ENCODE peak calls at places on chromosome 6, in six cellular contexts. J is CD8-positive, alpha-beta T cell; W is glutamatergic neuron; Q is left cardiac atrium; O is iris pigment epithelial cell; N is hypothalamus. M is an unnamed sample.

GRCh38 chr6:24323632-24324337 is 34.1 kb downstream of the DCDC2 start:
- DNase-seq in J (no peak), W (no peak), Q (no peak), O (peak), N (no peak), M (no peak)

GRCh38 chr6:41581381-41581991 is 35.3 kb downstream of the FOXP4 start:
- DNase-seq in J (no peak), W (no peak), Q (peak), O (peak), N (no peak), M (no peak)

GRCh38 chr6:2917801-2918495 is 14.8 kb upstream of the SERPINB9 start:
- DNase-seq in J (no peak), W (no peak), Q (no peak), O (no peak), N (no peak), M (no peak)

GRCh38 chr6:111813247-111814162 is 59.7 kb downstream of the FYN start:
- DNase-seq in J (no peak), W (no peak), Q (no peak), O (peak), N (no peak), M (no peak)

GRCh38 chr6:151294561-151295101 is 54.9 kb downstream of the AKAP12 start:
- DNase-seq in J (no peak), W (no peak), Q (no peak), O (peak), N (no peak), M (no peak)

GRCh38 chr6:141594874-141595273 is 537.9 kb upstream of the GJE1 start:
- DNase-seq in J (no peak), W (no peak), Q (no peak), O (no peak), N (no peak), M (no peak)

GRCh38 chr6:114747995-114748625 is 405.3 kb upstream of the HS3ST5 start:
- DNase-seq in J (no peak), W (peak), Q (peak), O (peak), N (no peak), M (no peak)

GRCh38 chr6:13261464-13261994 is 66.8 kb downstream of the TBC1D7 start:
- DNase-seq in J (no peak), W (no peak), Q (no peak), O (no peak), N (no peak), M (no peak)

GRCh38 chr6:110786271-110786670 is 29.0 kb downstream of the CDK19 start:
- DNase-seq in J (no peak), W (no peak), Q (no peak), O (no peak), N (no peak), M (no peak)

GRCh38 chr6:94184666-94185464 is 765.5 kb upstream of the EPHA7 start:
- DNase-seq in J (no peak), W (no peak), Q (no peak), O (no peak), N (no peak), M (no peak)

GRCh38 chr6:10725046-10725445 is 2.2 kb downstream of the TMEM14C start:
- DNase-seq in J (no peak), W (no peak), Q (no peak), O (no peak), N (no peak), M (no peak)

GRCh38 chr6:118889163-118889562 is 4.8 kb upstream of the ASF1A start:
- DNase-seq in J (no peak), W (no peak), Q (no peak), O (no peak), N (no peak), M (no peak)

GRCh38 chr6:14876778-14877613 is 368.9 kb upstream of the JARID2 start:
- DNase-seq in J (peak), W (no peak), Q (no peak), O (peak), N (no peak), M (no peak)

GRCh38 chr6:7341989-7342742 is 29.2 kb upstream of the SSR1 start:
- DNase-seq in J (no peak), W (no peak), Q (peak), O (no peak), N (no peak), M (no peak)

GRCh38 chr6:132017921-132018320 is 66.7 kb upstream of the CCN2 start:
- DNase-seq in J (no peak), W (no peak), Q (no peak), O (no peak), N (no peak), M (no peak)

GRCh38 chr6:130958468-130958867 is 104.6 kb downstream of the EPB41L2 start:
- DNase-seq in J (no peak), W (no peak), Q (no peak), O (peak), N (no peak), M (no peak)

GRCh38 chr6:144619983-144620382 is 334.8 kb downstream of the UTRN start:
- DNase-seq in J (no peak), W (no peak), Q (no peak), O (no peak), N (no peak), M (no peak)

GRCh38 chr6:162032620-162033019 is 694.9 kb downstream of the PRKN start:
- DNase-seq in J (no peak), W (no peak), Q (no peak), O (peak), N (no peak), M (no peak)

GRCh38 chr6:150987371-150987828 is 121.9 kb downstream of the MTHFD1L start:
- DNase-seq in J (peak), W (no peak), Q (no peak), O (peak), N (no peak), M (no peak)

GRCh38 chr6:29850011-29850553 is 22.5 kb downstream of the HLA-G start:
- DNase-seq in J (peak), W (no peak), Q (peak), O (no peak), N (no peak), M (no peak)

GRCh38 chr6:55826941-55827340 is 48.4 kb downstream of the BMP5 start:
- DNase-seq in J (no peak), W (no peak), Q (no peak), O (no peak), N (no peak), M (no peak)

GRCh38 chr6:130362128-130362527 is 3.7 kb upstream of the TMEM200A start:
- DNase-seq in J (no peak), W (no peak), Q (no peak), O (no peak), N (no peak), M (no peak)

GRCh38 chr6:160347259-160348208 is 644 bp upstream of the SLC22A3 start:
- DNase-seq in J (no peak), W (peak), Q (no peak), O (no peak), N (no peak), M (no peak)

M was measured in nucleus accumbens.